ENCODE peak calls at places on chromosome 10, in ten cellular contexts. Z is spleen, Q is cardiac muscle cell, A is HCT116, O is transverse colon, X is right atrium auricular region, M is DND-41, B is left ventricle myocardium inferior, F is OCI-LY7, E is hepatocyte. P is an unnamed sample.

GRCh38 chr10:114394531-114394930 is 9.8 kb downstream of the AFAP1L2 start:
- DNase-seq in Z (no peak), Q (no peak), A (no peak), O (no peak), X (no peak), M (no peak), B (no peak), F (no peak), E (no peak), P (no peak)

GRCh38 chr10:5043716-5044115 is 40.1 kb upstream of the AKR1C2 start:
- DNase-seq in Z (no peak), Q (peak), A (no peak), O (peak), X (no peak), M (no peak), B (no peak), F (no peak), E (no peak), P (no peak)

GRCh38 chr10:7872041-7872442 is 53.7 kb downstream of the TAF3 start:
- DNase-seq in Z (no peak), Q (peak), A (peak), O (no peak), X (no peak), M (no peak), B (no peak), F (peak), E (peak), P (no peak)

GRCh38 chr10:9786101-9786500 is 1231.6 kb upstream of the CELF2 start:
- DNase-seq in Z (no peak), Q (peak), A (no peak), O (no peak), X (no peak), M (no peak), B (no peak), F (no peak), E (no peak), P (no peak)

GRCh38 chr10:28913850-28914249 is 236.5 kb downstream of the BAMBI start:
- DNase-seq in Z (no peak), Q (no peak), A (no peak), O (no peak), X (peak), M (no peak), B (no peak), F (no peak), E (peak), P (no peak)

GRCh38 chr10:20041931-20042330 is 225.7 kb downstream of the PLXDC2 start:
- DNase-seq in Z (no peak), Q (no peak), A (no peak), O (no peak), X (no peak), M (no peak), B (no peak), F (no peak), E (no peak), P (no peak)

GRCh38 chr10:130974171-130974570 is 337.4 kb downstream of the TCERG1L start:
- DNase-seq in Z (no peak), Q (no peak), A (no peak), O (no peak), X (no peak), M (no peak), B (no peak), F (no peak), E (no peak), P (no peak)

GRCh38 chr10:15374561-15374960 is 3.5 kb upstream of the FAM171A1 start:
- DNase-seq in Z (no peak), Q (no peak), A (no peak), O (no peak), X (no peak), M (no peak), B (no peak), F (no peak), E (no peak), P (no peak)

GRCh38 chr10:32077896-32078295 is 21.7 kb upstream of the KIF5B start:
- DNase-seq in Z (no peak), Q (peak), A (no peak), O (no peak), X (peak), M (no peak), B (peak), F (no peak), E (peak), P (no peak)

GRCh38 chr10:28312572-28312971 is 9.7 kb upstream of the MPP7 start:
- DNase-seq in Z (no peak), Q (no peak), A (no peak), O (no peak), X (no peak), M (no peak), B (no peak), F (no peak), E (no peak), P (no peak)

GRCh38 chr10:24393206-24393605 is 184.3 kb downstream of the KIAA1217 start:
- DNase-seq in Z (no peak), Q (no peak), A (no peak), O (no peak), X (no peak), M (no peak), B (no peak), F (no peak), E (peak), P (no peak)

GRCh38 chr10:11539191-11539868 is 72.1 kb downstream of the USP6NL start:
- DNase-seq in Z (no peak), Q (peak), A (peak), O (no peak), X (no peak), M (no peak), B (no peak), F (no peak), E (no peak), P (no peak)

GRCh38 chr10:92110039-92110794 is 180.7 kb downstream of the CPEB3 start:
- DNase-seq in Z (no peak), Q (peak), A (no peak), O (no peak), X (no peak), M (no peak), B (no peak), F (no peak), E (no peak), P (no peak)

GRCh38 chr10:76086571-76087260 is 655.3 kb downstream of the LRMDA start:
- DNase-seq in Z (no peak), Q (peak), A (no peak), O (peak), X (no peak), M (no peak), B (no peak), F (no peak), E (peak), P (no peak)

GRCh38 chr10:71084061-71084817 is 128.1 kb upstream of the UNC5B start:
- DNase-seq in Z (peak), Q (no peak), A (no peak), O (peak), X (peak), M (no peak), B (no peak), F (no peak), E (no peak), P (peak)

GRCh38 chr10:42475168-42476098 is 162.9 kb downstream of the ZNF33B start:
- DNase-seq in Z (peak), Q (peak), A (peak), O (no peak), X (no peak), M (no peak), B (no peak), F (no peak), E (no peak), P (no peak)

GRCh38 chr10:79095316-79095715 is 26.6 kb downstream of the ZMIZ1 start:
- DNase-seq in Z (no peak), Q (no peak), A (no peak), O (no peak), X (no peak), M (no peak), B (no peak), F (no peak), E (no peak), P (no peak)

GRCh38 chr10:79098061-79098460 is 29.3 kb downstream of the ZMIZ1 start:
- DNase-seq in Z (peak), Q (no peak), A (no peak), O (no peak), X (no peak), M (no peak), B (no peak), F (no peak), E (no peak), P (no peak)

GRCh38 chr10:79094412-79095175 is 25.8 kb downstream of the ZMIZ1 start:
- DNase-seq in Z (no peak), Q (no peak), A (no peak), O (no peak), X (no peak), M (no peak), B (no peak), F (no peak), E (no peak), P (no peak)

GRCh38 chr10:79097021-79097695 is 28.4 kb downstream of the ZMIZ1 start:
- DNase-seq in Z (no peak), Q (no peak), A (no peak), O (no peak), X (no peak), M (no peak), B (no peak), F (no peak), E (no peak), P (no peak)

GRCh38 chr10:79096514-79096913 is 27.7 kb downstream of the ZMIZ1 start:
- DNase-seq in Z (no peak), Q (no peak), A (no peak), O (no peak), X (no peak), M (no peak), B (no peak), F (no peak), E (no peak), P (no peak)
- H3K27ac ChIP-seq in Z (no peak), Q (peak), A (no peak), O (peak), X (peak), M (no peak), B (peak), F (no peak), E (no peak), P (no peak)

DNA sequence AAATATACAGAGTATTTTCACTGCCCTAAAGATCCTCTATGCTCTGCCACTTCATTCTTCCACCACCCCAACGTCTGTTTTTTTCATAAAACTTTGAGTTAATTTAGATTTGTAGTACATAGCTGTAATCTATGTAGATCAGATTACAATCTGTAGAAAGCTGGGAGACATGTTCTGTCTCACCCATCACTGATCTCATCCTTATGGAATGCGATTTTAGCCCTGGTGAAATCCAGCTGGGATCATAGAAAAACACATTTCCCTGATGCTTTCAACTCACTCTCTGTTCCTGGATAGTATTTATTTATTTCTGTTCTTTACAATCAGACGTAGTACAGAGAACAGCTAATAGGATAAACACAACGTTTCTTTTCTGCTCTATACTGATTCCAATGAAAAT is 521.0 kb downstream of the KIF20B start:
- DNase-seq in Z (no peak), Q (peak), A (peak), O (no peak), X (no peak), M (no peak), B (no peak), F (no peak), E (peak), P (no peak)
- H3K27ac ChIP-seq in Z (no peak), Q (no peak), A (peak), O (no peak), X (no peak), M (no peak), B (no peak), F (no peak), E (peak), P (no peak)

DNA sequence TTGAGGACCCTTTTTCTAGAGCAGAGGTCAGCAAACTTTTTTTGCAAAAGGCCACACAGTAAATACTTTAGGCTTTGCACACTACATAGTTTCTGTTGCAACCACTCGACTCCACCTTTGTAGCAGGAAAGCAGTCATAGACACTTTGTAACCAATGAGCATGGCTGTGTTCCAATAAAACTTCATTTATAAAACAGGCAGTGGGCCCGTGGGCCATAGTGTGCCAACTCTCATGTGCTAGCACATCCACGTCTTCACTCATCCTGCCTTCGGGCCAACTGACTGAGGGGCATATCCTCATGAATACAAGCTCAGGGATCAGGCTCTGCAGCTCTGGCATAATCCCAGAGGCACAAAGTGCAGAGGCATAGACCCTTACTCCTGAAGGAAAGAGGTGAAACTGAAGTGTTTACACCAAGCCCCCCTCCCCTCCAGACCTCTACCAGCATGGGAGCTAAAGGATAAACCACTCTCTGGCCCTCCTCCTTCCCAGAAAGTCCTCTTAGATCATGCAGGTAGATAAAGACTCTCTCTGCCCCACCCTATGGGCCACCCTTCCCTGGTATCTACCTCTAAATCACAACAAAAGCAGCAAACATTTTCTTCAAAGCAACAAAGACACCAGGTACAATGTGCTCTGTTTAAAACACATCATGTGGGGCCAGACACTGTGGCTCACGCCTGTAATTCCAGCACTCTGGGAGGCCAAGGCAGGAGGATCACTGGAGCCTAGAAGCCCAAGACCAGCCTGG is 71.0 kb downstream of the DLG5 start:
- DNase-seq in Z (peak), Q (no peak), A (no peak), O (no peak), X (no peak), M (no peak), B (no peak), F (no peak), E (no peak), P (no peak)
- H3K27ac ChIP-seq in Z (no peak), Q (no peak), A (no peak), O (no peak), X (no peak), M (no peak), B (no peak), F (no peak), E (no peak), P (no peak)

DNA sequence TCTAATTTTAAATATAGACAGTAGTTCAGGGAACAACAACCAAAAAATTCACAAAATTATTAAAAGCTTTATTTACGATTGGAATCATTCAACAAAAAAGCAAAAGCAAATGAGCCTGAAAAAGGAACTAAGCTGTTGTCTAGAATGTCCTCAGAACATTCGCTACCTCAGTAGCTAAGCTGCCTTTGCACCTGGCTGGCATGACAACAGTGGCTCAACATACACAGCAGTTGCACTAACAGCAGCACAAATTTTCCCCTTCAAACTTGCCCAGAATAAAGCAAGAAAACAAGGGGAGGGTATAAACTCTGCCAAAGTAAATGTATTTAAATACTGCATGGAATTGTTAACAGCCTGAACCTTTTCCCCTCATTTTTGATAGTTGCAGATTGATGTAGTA is 70.4 kb upstream of the GRID1 start:
- DNase-seq in Z (no peak), Q (no peak), A (no peak), O (no peak), X (no peak), M (no peak), B (no peak), F (peak), E (no peak), P (no peak)
- H3K27ac ChIP-seq in Z (no peak), Q (no peak), A (no peak), O (no peak), X (no peak), M (no peak), B (no peak), F (peak), E (no peak), P (no peak)

GRCh38 chr10:79053481-79054202 is 15.1 kb upstream of the ZMIZ1 start:
- DNase-seq in Z (peak), Q (no peak), A (no peak), O (no peak), X (no peak), M (no peak), B (peak), F (no peak), E (no peak), P (no peak)

GRCh38 chr10:79053081-79053434 is 15.7 kb upstream of the ZMIZ1 start:
- DNase-seq in Z (peak), Q (no peak), A (no peak), O (no peak), X (no peak), M (no peak), B (no peak), F (no peak), E (no peak), P (no peak)

GRCh38 chr10:79051766-79052165 is 17.0 kb upstream of the ZMIZ1 start:
- DNase-seq in Z (peak), Q (no peak), A (no peak), O (no peak), X (no peak), M (no peak), B (peak), F (no peak), E (no peak), P (peak)

GRCh38 chr10:79050896-79051555 is 17.7 kb upstream of the ZMIZ1 start:
- DNase-seq in Z (peak), Q (peak), A (no peak), O (no peak), X (no peak), M (no peak), B (peak), F (no peak), E (no peak), P (no peak)

DNA sequence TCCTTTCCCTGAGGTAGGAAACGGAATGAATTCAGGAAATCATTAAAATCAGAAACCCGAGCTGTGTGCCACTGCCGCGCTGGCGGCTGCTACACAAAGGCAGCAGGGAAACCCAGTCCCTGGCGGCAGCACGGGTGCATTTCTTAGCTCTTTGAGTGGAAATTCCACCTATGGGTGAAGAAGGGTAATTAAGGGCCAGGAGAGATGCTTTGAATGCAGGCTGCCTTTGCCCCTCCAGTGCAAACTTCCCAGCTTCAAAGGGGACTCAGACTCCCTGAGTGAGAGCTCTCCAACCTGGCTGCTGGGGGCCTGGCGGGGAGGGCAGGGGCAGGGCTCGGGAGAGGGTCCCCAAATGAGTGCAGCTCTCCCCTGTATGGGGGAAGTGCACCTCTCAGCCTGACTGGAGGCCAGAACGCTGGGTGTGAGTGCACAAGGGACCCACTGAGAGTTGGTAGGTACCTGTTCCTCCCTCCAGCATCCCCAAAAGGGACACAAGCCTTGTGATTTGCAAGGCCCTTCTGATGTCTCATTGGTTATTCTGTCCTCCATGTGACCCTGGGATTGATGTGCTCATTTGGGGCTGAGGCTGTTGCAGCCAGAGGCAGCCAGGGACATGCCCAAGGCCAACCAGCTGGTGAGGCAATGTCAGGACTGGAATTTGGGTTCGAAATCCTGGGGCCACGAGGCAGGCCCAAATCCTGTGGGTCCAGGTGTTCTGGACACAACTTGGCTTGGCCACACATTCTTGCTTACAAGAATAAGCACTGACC is 16.3 kb upstream of the ZMIZ1 start:
- DNase-seq in Z (peak), Q (peak), A (no peak), O (no peak), X (no peak), M (no peak), B (peak), F (peak), E (peak), P (no peak)
- H3K27ac ChIP-seq in Z (no peak), Q (no peak), A (no peak), O (no peak), X (no peak), M (no peak), B (no peak), F (no peak), E (no peak), P (no peak)